ENCODE peak calls at places on chromosomes 11 and 22, in ten cellular contexts. D, M, J, Z, P, B, X, L, U and V are unnamed samples.

GRCh38 chr11:2940930-2941821 is 12.0 kb upstream of the PHLDA2 start:
- DNase-seq in D (no peak), M (no peak), J (no peak), Z (no peak), P (no peak), B (no peak), X (no peak), L (no peak), U (no peak), V (no peak)

GRCh38 chr11:12547953-12548650 is 126.1 kb upstream of the TEAD1 start:
- DNase-seq in D (no peak), M (no peak), J (no peak), Z (no peak), P (no peak), B (no peak), X (no peak), L (no peak), U (no peak), V (no peak)

GRCh38 chr11:116219171-116219635 is 553.6 kb downstream of the BUD13 start:
- DNase-seq in D (no peak), M (no peak), J (no peak), Z (no peak), P (no peak), B (no peak), X (no peak), L (no peak), U (no peak), V (no peak)

GRCh38 chr11:60634151-60634550 is 65.3 kb upstream of the MS4A8 start:
- DNase-seq in D (no peak), M (no peak), J (no peak), Z (no peak), P (peak), B (no peak), X (no peak), L (no peak), U (peak), V (no peak)

GRCh38 chr22:19060356-19061009 is 61.7 kb downstream of the DGCR2 start:
- DNase-seq in D (no peak), M (peak), J (no peak), Z (no peak), P (no peak), B (peak), X (no peak), L (no peak), U (no peak), V (no peak)

GRCh38 chr11:12598330-12599256 is 75.6 kb upstream of the TEAD1 start:
- DNase-seq in D (no peak), M (peak), J (no peak), Z (no peak), P (no peak), B (peak), X (no peak), L (peak), U (no peak), V (no peak)

GRCh38 chr11:37449146-37449545 is 851.1 kb upstream of the RAG2 start:
- DNase-seq in D (no peak), M (peak), J (no peak), Z (no peak), P (peak), B (peak), X (no peak), L (no peak), U (no peak), V (no peak)

GRCh38 chr11:112085822-112086421 is 634 bp downstream of the TIMM8B start:
- DNase-seq in D (peak), M (peak), J (peak), Z (no peak), P (no peak), B (peak), X (peak), L (no peak), U (no peak), V (no peak)

GRCh38 chr11:10627306-10627705 is 58.8 kb upstream of the LYVE1 start:
- DNase-seq in D (no peak), M (no peak), J (no peak), Z (no peak), P (no peak), B (no peak), X (no peak), L (no peak), U (no peak), V (no peak)

GRCh38 chr11:2147391-2147790 is 8.2 kb upstream of the IGF2 start:
- DNase-seq in D (no peak), M (no peak), J (no peak), Z (no peak), P (no peak), B (no peak), X (no peak), L (no peak), U (no peak), V (no peak)

GRCh38 chr11:117833401-117833891 is 8.9 kb upstream of the FXYD2 start:
- DNase-seq in D (no peak), M (no peak), J (no peak), Z (peak), P (no peak), B (no peak), X (no peak), L (no peak), U (no peak), V (no peak)

GRCh38 chr11:119839504-119840133 is 110.6 kb upstream of the NECTIN1 start:
- DNase-seq in D (no peak), M (no peak), J (no peak), Z (no peak), P (no peak), B (no peak), X (no peak), L (no peak), U (no peak), V (no peak)

GRCh38 chr11:72263363-72263762 is 19.4 kb upstream of the PHOX2A start:
- DNase-seq in D (no peak), M (peak), J (no peak), Z (no peak), P (no peak), B (peak), X (no peak), L (no peak), U (no peak), V (no peak)

GRCh38 chr22:37303821-37304274 is 21.5 kb downstream of the CYTH4 start:
- DNase-seq in D (peak), M (peak), J (no peak), Z (no peak), P (peak), B (peak), X (peak), L (no peak), U (no peak), V (no peak)

GRCh38 chr11:12164061-12165014 is 53.9 kb downstream of the MICAL2 start:
- DNase-seq in D (no peak), M (peak), J (no peak), Z (no peak), P (no peak), B (peak), X (no peak), L (no peak), U (no peak), V (no peak)

GRCh38 chr11:64903291-64903833 is 13.6 kb downstream of the ATG2A start:
- DNase-seq in D (no peak), M (no peak), J (no peak), Z (no peak), P (no peak), B (no peak), X (no peak), L (no peak), U (no peak), V (no peak)

GRCh38 chr11:119805663-119806062 is 76.7 kb upstream of the NECTIN1 start:
- DNase-seq in D (no peak), M (no peak), J (no peak), Z (no peak), P (no peak), B (no peak), X (no peak), L (no peak), U (no peak), V (no peak)

GRCh38 chr11:128575956-128576340 is 11.4 kb downstream of the ETS1 start:
- DNase-seq in D (no peak), M (peak), J (peak), Z (no peak), P (no peak), B (peak), X (no peak), L (no peak), U (no peak), V (no peak)